ENCODE peak calls at places on chromosomes 4 and X, in nine cellular contexts. I, H, N, Y, P, O, V, S and G are unnamed samples.

GRCh38 chr4:99965674-99966350 is 15.7 kb upstream of the H2AZ1 start:
- DNase-seq in H (no peak), O (no peak), S (no peak), Y (no peak), N (peak), V (no peak), P (peak), I (no peak), G (no peak)

GRCh38 chr4:146916479-146917076 is 29.1 kb downstream of the TTC29 start:
- DNase-seq in I (peak), O (peak), H (no peak), V (peak), S (peak), N (peak), P (peak), Y (peak), G (no peak)

GRCh38 chr4:8730681-8731080 is 138.1 kb downstream of the CPZ start:
- DNase-seq in P (no peak), O (no peak), I (no peak), N (no peak), H (no peak), S (no peak), V (no peak), Y (no peak), G (no peak)

GRCh38 chr4:7210818-7211217 is 18.5 kb downstream of the SORCS2 start:
- DNase-seq in P (no peak), I (peak), O (no peak), Y (peak), H (no peak), S (no peak), V (peak), N (peak), G (no peak)

GRCh38 chrX:69063486-69063885 is 101.8 kb downstream of the PJA1 start:
- DNase-seq in I (no peak), S (no peak), H (no peak), V (no peak), N (no peak), Y (no peak), O (no peak), P (no peak), G (no peak)

GRCh38 chr4:184284742-184285141 is 67.1 kb upstream of the ENPP6 start:
- DNase-seq in Y (no peak), V (no peak), N (no peak), H (no peak), S (no peak), P (no peak), I (no peak), O (no peak), G (no peak)

GRCh38 chrX:143571521-143571920 is 54.2 kb upstream of the SPANXN3 start:
- DNase-seq in P (no peak), N (peak), Y (no peak), O (no peak), I (no peak), V (peak), S (no peak), H (no peak), G (no peak)

GRCh38 chrX:39631275-39631674 is 466.5 kb downstream of the BCOR start:
- DNase-seq in H (no peak), V (no peak), I (no peak), O (no peak), Y (no peak), S (no peak), P (no peak), N (no peak), G (no peak)

GRCh38 chr4:25827373-25827772 is 35.4 kb downstream of the SEL1L3 start:
- DNase-seq in H (no peak), V (no peak), S (no peak), Y (no peak), I (no peak), O (no peak), N (no peak), P (no peak), G (no peak)

GRCh38 chrX:11953615-11954014 is 184.7 kb upstream of the FRMPD4 start:
- DNase-seq in N (peak), I (peak), S (no peak), V (peak), Y (peak), O (no peak), H (no peak), P (peak), G (no peak)

GRCh38 chr4:7614350-7614949 is 179.7 kb upstream of the PSAPL1 start:
- DNase-seq in V (no peak), I (no peak), O (no peak), Y (no peak), N (no peak), P (no peak), H (no peak), S (no peak), G (no peak)

GRCh38 chrX:1851527-1851926 is 236.7 kb downstream of the ASMT start:
- DNase-seq in N (no peak), V (no peak), H (no peak), O (no peak), Y (no peak), P (no peak), S (no peak), I (no peak), G (no peak)

GRCh38 chrX:85963736-85964135 is 83.6 kb downstream of the CHM start:
- DNase-seq in I (peak), N (peak), O (peak), V (peak), Y (peak), S (no peak), H (no peak), P (peak), G (no peak)

GRCh38 chr4:148062301-148062950 is 330.5 kb downstream of the ARHGAP10 start:
- DNase-seq in H (no peak), P (no peak), I (no peak), O (no peak), N (no peak), V (no peak), Y (no peak), S (no peak), G (no peak)

GRCh38 chr4:12173496-12173895 is 744.8 kb upstream of the HS3ST1 start:
- DNase-seq in H (no peak), N (no peak), O (no peak), S (no peak), I (no peak), V (no peak), P (no peak), Y (no peak), G (no peak)

GRCh38 chrX:134472041-134472440 is 12.1 kb downstream of the HPRT1 start:
- DNase-seq in V (no peak), Y (no peak), H (no peak), S (no peak), N (no peak), I (no peak), O (no peak), P (no peak), G (no peak)

GRCh38 chrX:34332336-34332735 is 200.2 kb upstream of the FAM47A start:
- DNase-seq in Y (no peak), V (no peak), N (peak), O (no peak), S (no peak), I (no peak), P (no peak), H (no peak), G (peak)

GRCh38 chr4:52833941-52834525 is 28.1 kb upstream of the RASL11B start:
- DNase-seq in I (no peak), O (no peak), H (no peak), P (no peak), N (peak), V (peak), S (no peak), Y (no peak), G (no peak)

GRCh38 chrX:75781618-75782017 is 3.4 kb downstream of the MAGEE2 start:
- DNase-seq in H (no peak), P (no peak), N (no peak), O (no peak), I (no peak), Y (no peak), S (no peak), V (no peak), G (no peak)

GRCh38 chrX:9955506-9955905 is 11.7 kb upstream of the CLDN34 start:
- DNase-seq in S (no peak), N (peak), I (peak), P (no peak), Y (peak), O (no peak), V (peak), H (no peak), G (no peak)

GRCh38 chr4:56757270-56757746 is 64.2 kb downstream of the SPINK2 start:
- DNase-seq in Y (peak), S (no peak), N (peak), V (peak), O (no peak), H (no peak), P (no peak), I (peak), G (no peak)

GRCh38 chrX:97474933-97475332 is 591.2 kb downstream of the RPA4 start:
- DNase-seq in P (no peak), V (no peak), O (no peak), H (no peak), N (no peak), I (no peak), Y (no peak), S (no peak), G (no peak)

GRCh38 chr4:41360911-41361830 is 104.4 kb downstream of the UCHL1 start:
- DNase-seq in Y (peak), N (peak), V (peak), P (no peak), O (no peak), I (peak), H (no peak), S (no peak), G (peak)

GRCh38 chr4:38670939-38671593 is 7.1 kb downstream of the KLF3 start:
- DNase-seq in S (peak), I (no peak), O (no peak), V (no peak), N (no peak), Y (no peak), P (no peak), H (peak), G (no peak)

GRCh38 chrX:85375333-85375738 is 4.1 kb downstream of the POF1B start:
- DNase-seq in O (no peak), N (no peak), H (no peak), Y (no peak), I (no peak), S (no peak), P (peak), V (no peak), G (no peak)

GRCh38 chr4:73897380-73898136 is 28.4 kb downstream of the CXCL1 start:
- DNase-seq in Y (no peak), I (peak), S (no peak), V (peak), H (no peak), P (peak), N (peak), O (no peak), G (no peak)

GRCh38 chrX:23803931-23804381 is 21.0 kb downstream of the SAT1 start:
- DNase-seq in O (no peak), S (no peak), I (no peak), H (no peak), P (no peak), Y (no peak), V (peak), N (peak), G (no peak)

GRCh38 chr4:6471303-6472007 is 959 bp downstream of the PPP2R2C start:
- DNase-seq in Y (no peak), N (peak), S (peak), V (no peak), O (no peak), H (no peak), P (no peak), I (no peak), G (peak)

GRCh38 chr4:118307619-118308018 is 45.2 kb downstream of the PRSS12 start:
- DNase-seq in S (no peak), V (no peak), H (no peak), O (no peak), P (peak), I (no peak), Y (no peak), N (no peak), G (no peak)

GRCh38 chrX:45850775-45851433 is 650.2 kb upstream of the DIPK2B start:
- DNase-seq in S (peak), P (peak), V (peak), O (no peak), H (no peak), N (peak), I (peak), Y (peak), G (peak)

GRCh38 chrX:40021647-40022046 is 76.1 kb downstream of the BCOR start:
- DNase-seq in S (no peak), O (no peak), H (no peak), V (no peak), Y (no peak), I (no peak), P (no peak), N (no peak), G (no peak)

GRCh38 chr4:169971456-169972015 is 54.7 kb downstream of the MFAP3L start:
- DNase-seq in V (no peak), H (no peak), P (no peak), N (peak), S (no peak), Y (no peak), O (no peak), I (no peak), G (no peak)

GRCh38 chrX:43836435-43837184 is 45.6 kb downstream of the MAOB start:
- DNase-seq in O (peak), P (no peak), S (peak), I (no peak), V (peak), Y (no peak), H (no peak), N (peak), G (no peak)

GRCh38 chr4:98482847-98483806 is 175.3 kb downstream of the TSPAN5 start:
- DNase-seq in O (peak), Y (no peak), N (peak), I (peak), V (no peak), P (no peak), H (no peak), S (peak), G (no peak)

GRCh38 chr4:87416965-87417364 is 5.4 kb upstream of the NUDT9 start:
- DNase-seq in V (no peak), O (no peak), P (no peak), Y (no peak), H (no peak), S (no peak), N (no peak), I (no peak), G (no peak)

GRCh38 chrX:45807572-45808425 is 607.1 kb upstream of the DIPK2B start:
- DNase-seq in Y (no peak), V (peak), H (no peak), S (no peak), N (peak), O (no peak), P (peak), I (peak), G (no peak)

GRCh38 chr4:108080752-108081151 is 88.0 kb downstream of the LEF1 start:
- DNase-seq in O (no peak), Y (no peak), V (no peak), N (no peak), I (no peak), P (no peak), S (no peak), H (no peak), G (no peak)

GRCh38 chr4:19301527-19301926 is 950.2 kb upstream of the SLIT2 start:
- DNase-seq in V (no peak), N (no peak), P (no peak), H (no peak), S (no peak), I (peak), Y (no peak), O (no peak), G (no peak)